ENCODE peak calls at places on chromosome 14, in five cellular contexts. One of them, this sample, is unnamed.

GRCh38 chr14:53640695-53641094 is 315.9 kb downstream of the BMP4 start:
- DNase-seq in EH: peak
- DNase-seq in heart left ventricle: no peak
- DNase-seq in T-helper 1 cell: no peak
- DNase-seq in aorta: no peak
- DNase-seq in this sample: no peak

GRCh38 chr14:99274346-99275221 is 2.6 kb upstream of the BCL11B start:
- DNase-seq in T-helper 1 cell: peak
- DNase-seq in heart left ventricle: peak
- DNase-seq in EH: peak
- DNase-seq in aorta: no peak
- DNase-seq in this sample: peak

GRCh38 chr14:30291216-30291615 is 267.7 kb upstream of the G2E3 start:
- DNase-seq in heart left ventricle: no peak
- DNase-seq in EH: peak
- DNase-seq in T-helper 1 cell: no peak
- DNase-seq in aorta: no peak
- DNase-seq in this sample: no peak

GRCh38 chr14:52235434-52235833 is 32.1 kb upstream of the PTGDR start:
- DNase-seq in T-helper 1 cell: no peak
- DNase-seq in EH: no peak
- DNase-seq in aorta: no peak
- DNase-seq in heart left ventricle: no peak
- DNase-seq in this sample: no peak

GRCh38 chr14:99755629-99756603 is 37.3 kb upstream of the EML1 start:
- DNase-seq in heart left ventricle: peak
- DNase-seq in EH: peak
- DNase-seq in T-helper 1 cell: no peak
- DNase-seq in aorta: peak
- DNase-seq in this sample: peak

GRCh38 chr14:65622703-65623102 is 210.2 kb downstream of the FUT8 start:
- DNase-seq in aorta: no peak
- DNase-seq in T-helper 1 cell: no peak
- DNase-seq in EH: no peak
- DNase-seq in heart left ventricle: no peak
- DNase-seq in this sample: no peak

GRCh38 chr14:106790189-106791036 is 1264.0 kb downstream of the TMEM121 start:
- DNase-seq in aorta: peak
- DNase-seq in heart left ventricle: peak
- DNase-seq in EH: no peak
- DNase-seq in T-helper 1 cell: peak
- DNase-seq in this sample: peak

GRCh38 chr14:85142982-85143381 is 387.0 kb upstream of the FLRT2 start:
- DNase-seq in T-helper 1 cell: no peak
- DNase-seq in aorta: no peak
- DNase-seq in heart left ventricle: no peak
- DNase-seq in EH: no peak
- DNase-seq in this sample: no peak

GRCh38 chr14:103298620-103299019 is 35.4 kb upstream of the EIF5 start:
- DNase-seq in T-helper 1 cell: no peak
- DNase-seq in aorta: no peak
- DNase-seq in EH: no peak
- DNase-seq in heart left ventricle: no peak
- DNase-seq in this sample: no peak

GRCh38 chr14:53840444-53840843 is 116.2 kb downstream of the BMP4 start:
- DNase-seq in EH: no peak
- DNase-seq in T-helper 1 cell: no peak
- DNase-seq in aorta: no peak
- DNase-seq in heart left ventricle: no peak
- DNase-seq in this sample: no peak

GRCh38 chr14:75783184-75783583 is 122.1 kb downstream of the TTLL5 start:
- DNase-seq in aorta: no peak
- DNase-seq in EH: peak
- DNase-seq in heart left ventricle: no peak
- DNase-seq in T-helper 1 cell: no peak
- DNase-seq in this sample: no peak

GRCh38 chr14:92596328-92596943 is 82.9 kb downstream of the RIN3 start:
- DNase-seq in aorta: no peak
- DNase-seq in T-helper 1 cell: no peak
- DNase-seq in heart left ventricle: no peak
- DNase-seq in EH: no peak
- DNase-seq in this sample: no peak

GRCh38 chr14:91398192-91398591 is 19.4 kb downstream of the CCDC88C start:
- DNase-seq in T-helper 1 cell: no peak
- DNase-seq in EH: no peak
- DNase-seq in heart left ventricle: no peak
- DNase-seq in aorta: no peak
- DNase-seq in this sample: no peak

GRCh38 chr14:98952595-98953325 is 319.2 kb downstream of the BCL11B start:
- DNase-seq in heart left ventricle: no peak
- DNase-seq in aorta: peak
- DNase-seq in EH: peak
- DNase-seq in T-helper 1 cell: no peak
- DNase-seq in this sample: no peak

GRCh38 chr14:103001226-103001625 is 56.1 kb downstream of the CDC42BPB start:
- DNase-seq in EH: no peak
- DNase-seq in aorta: peak
- DNase-seq in heart left ventricle: peak
- DNase-seq in T-helper 1 cell: no peak
- DNase-seq in this sample: no peak

GRCh38 chr14:88043523-88043922 is 38.6 kb downstream of the GPR65 start:
- DNase-seq in heart left ventricle: no peak
- DNase-seq in aorta: no peak
- DNase-seq in EH: no peak
- DNase-seq in T-helper 1 cell: no peak
- DNase-seq in this sample: no peak

GRCh38 chr14:36514278-36515104 is 5.5 kb downstream of the NKX2-1 start:
- DNase-seq in T-helper 1 cell: no peak
- DNase-seq in heart left ventricle: no peak
- DNase-seq in aorta: no peak
- DNase-seq in EH: no peak
- DNase-seq in this sample: no peak

GRCh38 chr14:21382886-21383847 is 652 bp downstream of the SUPT16H start:
- DNase-seq in EH: peak
- DNase-seq in aorta: peak
- DNase-seq in T-helper 1 cell: peak
- DNase-seq in heart left ventricle: no peak
- DNase-seq in this sample: peak

GRCh38 chr14:49549881-49550280 is 36.3 kb downstream of the RPS29 start:
- DNase-seq in heart left ventricle: no peak
- DNase-seq in EH: peak
- DNase-seq in aorta: no peak
- DNase-seq in T-helper 1 cell: no peak
- DNase-seq in this sample: no peak

GRCh38 chr14:60722163-60722835 is 1.9 kb downstream of the SIX4 start:
- DNase-seq in aorta: peak
- DNase-seq in T-helper 1 cell: peak
- DNase-seq in EH: peak
- DNase-seq in heart left ventricle: peak
- DNase-seq in this sample: peak

GRCh38 chr14:24903337-24903736 is 146.6 kb downstream of the STXBP6 start:
- DNase-seq in aorta: no peak
- DNase-seq in T-helper 1 cell: no peak
- DNase-seq in heart left ventricle: no peak
- DNase-seq in EH: peak
- DNase-seq in this sample: no peak

This sample was measured in left colon.